ENCODE peak calls at places on chromosome 19, in eight cellular contexts. S is breast epithelium, H is H1, I is esophagus muscularis mucosa, E is suprapubic skin, V is stomach, M is transverse colon, G is K562. T is an unnamed sample.

GRCh38 chr19:35484637-35485036 is 5.6 kb downstream of the KRTDAP start:
- DNase-seq in G (no peak), M (no peak), H (no peak), S (no peak), E (no peak), I (no peak), V (no peak), T (no peak)

GRCh38 chr19:13610042-13610691 is 103.9 kb upstream of the CACNA1A start:
- DNase-seq in S (no peak), I (no peak), M (peak), G (no peak), V (peak), E (no peak), H (no peak), T (no peak)

GRCh38 chr19:55178781-55179569 is 1.1 kb downstream of the SYT5 start:
- DNase-seq in G (peak), M (peak), H (peak), S (no peak), I (no peak), E (no peak), V (peak), T (no peak)

GRCh38 chr19:41321204-41321599 is 11.2 kb downstream of the CCDC97 start:
- DNase-seq in H (no peak), E (no peak), G (no peak), V (no peak), I (no peak), M (no peak), S (no peak), T (no peak)

GRCh38 chr19:41373993-41374392 is 2.3 kb upstream of the TMEM91 start:
- DNase-seq in H (no peak), S (peak), E (peak), G (no peak), V (peak), I (peak), M (peak), T (peak)

GRCh38 chr19:37932985-37933953 is 26.3 kb downstream of the SIPA1L3 start:
- DNase-seq in S (no peak), M (peak), E (no peak), I (no peak), H (no peak), G (no peak), V (peak), T (no peak)

GRCh38 chr19:566403-566802 is 6.0 kb upstream of the BSG start:
- DNase-seq in V (no peak), I (no peak), E (peak), S (no peak), M (peak), G (peak), H (no peak), T (peak)

GRCh38 chr19:14369399-14370168 is 11.7 kb upstream of the ADGRE5 start:
- DNase-seq in V (no peak), I (no peak), H (no peak), M (peak), G (no peak), S (no peak), E (no peak), T (no peak)

GRCh38 chr19:57406516-57407123 is 4.3 kb upstream of the ZNF17 start:
- DNase-seq in H (peak), V (peak), E (no peak), S (peak), M (peak), G (peak), I (no peak), T (no peak)

GRCh38 chr19:6586056-6586455 is 4.9 kb downstream of the CD70 start:
- DNase-seq in E (no peak), S (no peak), V (no peak), H (no peak), M (no peak), I (no peak), G (no peak), T (no peak)
- TF ChIP-seq POLR2A in E (no peak), S (no peak), V (no peak), H (no peak), M (no peak), I (no peak), G (no peak), T (no peak)

GRCh38 chr19:47256688-47257410 is 524 bp downstream of the CCDC9 start:
- DNase-seq in V (peak), G (peak), I (peak), H (peak), M (peak), S (peak), E (peak), T (peak)
- TF ChIP-seq POLR2AphosphoS5 in V (peak), G (no peak), I (no peak), H (no peak), M (no peak), S (no peak), E (no peak), T (no peak)

GRCh38 chr19:18940791-18941627 is at the start of gene HOMER3:
- DNase-seq in M (peak), S (peak), G (peak), V (peak), I (no peak), H (peak), E (peak), T (peak)
- TF ChIP-seq CTCF in M (peak), S (no peak), G (peak), V (peak), I (peak), H (peak), E (no peak), T (no peak)

GRCh38 chr19:17470204-17470841 is at the start of gene SLC27A1:
- DNase-seq in G (peak), M (peak), I (peak), V (peak), H (peak), S (peak), E (peak), T (peak)

GRCh38 chr19:17468302-17469091 is 1.8 kb upstream of the SLC27A1 start:
- DNase-seq in E (no peak), I (no peak), S (peak), V (peak), M (peak), H (no peak), G (no peak), T (peak)

GRCh38 chr19:17469092-17469370 is 1.3 kb upstream of the SLC27A1 start:
- DNase-seq in S (no peak), G (no peak), I (no peak), M (no peak), H (no peak), E (no peak), V (no peak), T (no peak)

GRCh38 chr19:17467471-17468301 is 2.6 kb upstream of the SLC27A1 start:
- DNase-seq in G (no peak), E (no peak), V (no peak), M (no peak), H (no peak), I (no peak), S (no peak), T (no peak)

DNA sequence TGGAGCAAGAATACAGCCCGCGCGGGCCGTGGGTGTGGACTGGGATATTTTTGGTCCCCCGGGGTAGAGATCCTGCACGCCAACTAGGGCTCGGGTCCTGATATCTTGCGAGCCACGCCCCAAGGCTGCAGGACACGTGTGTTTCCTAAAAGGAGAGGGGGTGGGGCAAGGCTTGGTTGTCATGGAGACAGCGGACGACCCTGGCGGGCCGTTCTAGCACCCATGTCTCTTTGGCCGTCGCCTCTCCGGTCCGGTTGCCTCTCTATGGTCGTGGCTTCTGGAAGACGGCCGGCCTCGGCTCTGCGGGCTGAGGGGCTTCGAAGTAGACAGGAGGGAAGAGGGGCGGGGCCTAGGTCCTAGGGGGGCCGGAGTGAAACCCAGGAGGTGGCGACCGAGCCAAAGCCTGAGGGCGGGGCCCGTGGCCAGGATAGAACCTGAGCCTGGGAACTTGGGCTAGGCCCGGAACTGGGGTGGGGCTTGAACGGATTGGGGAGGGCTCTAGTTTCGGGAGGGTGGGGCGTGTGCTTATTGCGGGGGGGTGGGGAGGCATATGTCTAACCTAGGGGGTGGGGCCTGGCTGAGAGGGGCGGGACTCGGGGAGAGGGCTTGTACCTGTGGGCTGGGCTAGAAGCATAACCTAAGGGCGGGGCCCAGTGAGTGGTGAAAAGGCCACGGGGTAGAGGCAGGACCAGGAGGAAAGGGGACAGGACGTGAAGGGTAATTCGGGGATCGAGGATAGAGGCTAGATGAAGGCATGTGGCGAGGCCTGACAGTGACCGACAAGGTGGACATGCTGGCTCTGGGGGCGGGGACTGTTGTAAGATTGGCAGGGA is 737 bp upstream of the SLC27A1 start:
- DNase-seq in G (peak), H (peak), S (peak), E (peak), I (peak), V (peak), M (peak), T (peak)
- TF ChIP-seq POLR2A in G (peak), H (no peak), S (no peak), E (no peak), I (no peak), V (no peak), M (no peak), T (no peak)

DNA sequence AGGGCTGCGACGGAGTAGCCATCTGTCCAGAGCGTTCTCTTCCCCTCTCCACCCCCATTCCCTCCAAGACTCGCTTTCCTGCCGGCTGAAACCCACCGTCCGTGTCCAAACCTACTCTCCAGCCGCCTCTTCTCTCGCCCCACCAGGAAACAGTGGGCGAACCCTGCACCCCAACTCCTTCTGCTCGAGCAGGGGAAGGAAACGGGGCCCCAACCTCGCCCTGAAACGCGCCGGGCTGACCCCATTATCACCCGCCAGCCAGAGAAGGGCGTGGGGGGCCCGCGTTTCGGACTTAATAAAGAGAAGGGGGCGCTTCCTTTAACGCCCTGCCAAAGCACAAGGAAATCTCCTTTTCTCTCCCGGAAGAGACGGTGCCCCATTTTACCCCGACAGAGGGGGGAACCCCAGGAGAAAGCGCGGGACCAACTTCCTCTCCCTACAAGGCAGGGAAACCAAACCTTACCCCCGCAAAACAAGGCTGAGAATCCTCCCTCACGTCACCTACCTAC is 2.4 kb downstream of the ZC3H4 start:
- DNase-seq in E (no peak), S (no peak), H (no peak), M (peak), G (peak), V (peak), I (no peak), T (peak)
- TF ChIP-seq POLR2AphosphoS5 in E (no peak), S (no peak), H (no peak), M (no peak), G (peak), V (no peak), I (no peak), T (no peak)

DNA sequence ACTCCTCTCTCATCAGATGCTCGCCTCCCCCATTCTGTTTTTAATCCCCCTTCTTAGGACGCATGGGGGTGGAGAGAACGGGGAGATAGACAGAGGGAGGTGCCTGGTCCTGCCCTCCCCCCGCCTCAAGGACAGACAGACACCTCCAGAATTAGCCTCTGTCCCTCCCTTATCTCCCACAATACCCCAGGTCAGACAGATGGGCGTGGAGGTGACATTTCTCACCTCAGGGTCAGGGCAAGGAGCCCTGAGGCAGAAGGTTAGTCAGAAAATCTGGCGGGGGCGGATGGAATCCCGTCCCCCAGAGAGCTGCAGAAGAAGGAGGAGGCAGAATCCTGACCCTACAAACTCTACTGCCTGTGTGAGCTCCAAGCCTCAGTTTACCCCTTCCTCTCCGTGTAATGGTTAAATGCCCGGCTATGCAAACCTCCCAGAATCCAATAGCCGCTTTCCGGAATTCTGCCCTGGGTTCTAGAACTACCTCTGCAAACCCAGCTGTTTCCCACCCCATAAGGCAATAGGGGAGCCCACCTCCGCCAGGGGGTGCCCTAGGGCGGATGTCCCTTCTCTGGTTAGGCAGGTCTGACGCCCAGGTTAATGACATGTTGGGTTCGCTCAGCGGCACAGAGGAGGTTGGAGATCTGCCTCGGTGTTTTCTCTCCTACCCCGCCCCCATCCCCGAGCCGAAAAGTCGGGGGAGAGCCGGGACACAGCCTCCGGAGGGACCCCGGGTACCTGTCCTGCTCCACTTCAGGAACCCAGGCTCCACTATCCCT is 900 bp downstream of the PPP1R13L start:
- DNase-seq in M (peak), H (peak), S (peak), G (peak), E (peak), V (peak), I (no peak), T (peak)
- TF ChIP-seq CTCF in M (peak), H (peak), S (peak), G (peak), E (no peak), V (peak), I (no peak), T (no peak)

DNA sequence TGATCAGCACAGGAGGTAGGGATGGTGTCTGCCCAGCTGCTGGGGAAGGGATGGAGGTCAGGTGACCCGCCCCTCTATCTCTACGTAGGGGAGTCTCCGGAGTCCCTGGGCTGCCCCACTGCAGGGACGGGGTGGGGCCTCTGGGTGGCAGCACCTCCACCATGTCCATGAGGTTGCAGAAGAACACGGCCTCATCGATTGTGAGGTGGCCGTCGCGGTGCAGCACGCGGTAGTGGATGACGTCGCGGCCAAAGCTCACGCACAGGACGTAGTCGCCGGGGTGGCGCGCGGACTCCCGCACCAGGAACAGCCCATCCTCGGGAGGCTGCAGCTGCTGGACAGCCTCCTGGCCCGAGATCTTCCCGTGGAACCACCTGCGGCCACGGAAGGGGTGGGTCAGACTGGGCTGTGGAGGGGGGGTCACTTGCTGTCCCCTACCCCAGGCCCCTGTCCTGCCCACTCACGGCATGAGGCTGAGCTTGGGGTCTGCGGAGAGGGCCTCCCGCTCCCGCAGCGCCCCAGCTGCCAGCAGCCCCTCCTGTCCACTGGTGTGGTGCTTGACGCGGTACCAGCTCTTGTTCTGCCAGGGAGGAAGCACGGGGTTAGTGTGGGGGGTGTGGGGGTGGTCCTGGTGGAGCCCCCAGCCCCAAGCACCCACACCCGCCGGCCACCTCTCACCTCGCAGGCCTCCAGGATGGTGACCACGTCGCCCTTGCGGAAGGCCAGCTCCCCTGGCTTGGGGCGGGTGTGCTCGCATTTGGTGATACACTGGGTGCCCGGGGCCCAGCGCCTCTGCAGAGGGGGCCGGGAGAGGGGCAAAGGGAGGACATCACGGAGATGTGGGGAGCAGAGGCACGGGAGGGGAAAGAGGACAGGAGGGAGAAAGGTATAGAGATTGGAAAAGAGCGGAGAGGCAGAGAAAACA is 2.3 kb downstream of the MATK start:
- DNase-seq in I (no peak), H (peak), S (no peak), G (peak), E (no peak), M (no peak), V (no peak), T (no peak)
- TF ChIP-seq POLR2A in I (no peak), H (no peak), S (no peak), G (no peak), E (no peak), M (no peak), V (no peak), T (no peak)

DNA sequence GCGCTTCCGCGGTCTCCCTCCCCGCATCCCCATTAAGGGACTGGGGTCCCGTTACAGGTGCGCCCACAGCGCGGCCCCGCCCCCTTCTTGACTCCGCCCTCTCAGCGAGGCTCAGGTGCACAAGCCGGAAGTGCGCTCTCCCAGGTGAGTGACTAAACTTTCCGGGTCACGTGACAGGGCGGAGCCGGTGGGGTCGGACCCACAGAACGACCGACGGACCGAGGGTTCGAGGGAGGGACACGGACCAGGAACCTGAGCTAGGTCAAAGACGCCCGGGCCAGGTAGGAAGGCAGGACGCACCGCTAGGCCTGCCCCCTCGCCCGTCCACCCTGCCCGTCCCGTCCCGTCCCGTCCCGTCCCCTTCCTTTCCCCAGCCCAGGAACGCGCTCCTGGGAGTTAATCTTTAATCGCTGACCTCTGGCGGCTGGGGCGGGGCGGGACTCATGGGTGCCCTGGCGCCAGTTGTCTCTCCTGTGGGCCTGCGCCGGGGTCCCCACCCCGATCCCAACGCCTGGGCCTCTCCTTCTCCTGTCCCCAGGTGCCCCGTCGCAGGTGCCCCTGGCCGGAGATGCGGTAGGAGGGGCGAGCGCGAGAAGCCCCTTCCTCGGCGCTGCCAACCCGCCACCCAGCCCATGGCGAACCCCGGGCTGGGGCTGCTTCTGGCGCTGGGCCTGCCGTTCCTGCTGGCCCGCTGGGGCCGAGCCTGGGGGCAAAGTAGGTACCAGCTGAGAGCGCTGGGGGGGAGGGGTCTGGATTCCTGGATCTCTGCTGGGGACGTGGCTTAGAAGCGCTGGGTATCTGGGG is at the start of gene CRB3:
- DNase-seq in I (no peak), M (peak), H (peak), S (peak), G (no peak), V (peak), E (peak), T (no peak)
- TF ChIP-seq POLR2AphosphoS5 in I (no peak), M (peak), H (peak), S (no peak), G (no peak), V (peak), E (no peak), T (no peak)